ENCODE peak calls at places on chromosomes 4 and X, in seven cellular contexts. C, F, H, A, B, Y and S are unnamed samples.

GRCh38 chr4:113760852-113761681 is 471 bp downstream of the CAMK2D start:
- DNase-seq in C (peak; percentile 57), F (peak; percentile 95), H (peak; percentile 89), A (peak; percentile 51), B (peak; percentile 78), Y (peak; percentile 95), S (peak; percentile 78)

GRCh38 chr4:185512516-185512915 is 22.8 kb downstream of the PDLIM3 start:
- DNase-seq in C (no peak), F (no peak), H (no peak), A (peak; percentile 20), B (no peak), Y (no peak), S (no peak)

GRCh38 chr4:135838889-135839288 is 1637.3 kb upstream of the PABPC4L start:
- DNase-seq in C (no peak), F (no peak), H (peak; percentile 61), A (no peak), B (peak; percentile 40), Y (no peak), S (no peak)

GRCh38 chr4:140626982-140627381 is 58.2 kb upstream of the UCP1 start:
- DNase-seq in C (no peak), F (no peak), H (no peak), A (no peak), B (no peak), Y (no peak), S (no peak)

GRCh38 chr4:130424211-130424610 is 1328.3 kb downstream of the C4orf33 start:
- DNase-seq in C (no peak), F (no peak), H (no peak), A (peak; percentile 6), B (no peak), Y (no peak), S (no peak)

GRCh38 chrX:7946960-7947359 is 19.7 kb upstream of the PNPLA4 start:
- DNase-seq in C (no peak), F (no peak), H (no peak), A (no peak), B (peak; percentile 2), Y (no peak), S (no peak)

GRCh38 chr4:3388461-3389185 is 53.1 kb upstream of the HGFAC start:
- DNase-seq in C (no peak), F (peak; percentile 70), H (no peak), A (peak; percentile 64), B (no peak), Y (no peak), S (no peak)

GRCh38 chr4:53189011-53189410 is 176.8 kb downstream of the SCFD2 start:
- DNase-seq in C (no peak), F (no peak), H (no peak), A (no peak), B (no peak), Y (no peak), S (no peak)

GRCh38 chr4:151921371-151921770 is 160.6 kb upstream of the GATB start:
- DNase-seq in C (no peak), F (no peak), H (no peak), A (peak; percentile 11), B (no peak), Y (no peak), S (no peak)

GRCh38 chr4:68748181-68748981 is 67.4 kb upstream of the UGT2B10 start:
- DNase-seq in C (no peak), F (no peak), H (peak; percentile 13), A (peak; percentile 43), B (no peak), Y (no peak), S (no peak)

GRCh38 chr4:5965225-5965624 is 53.0 kb downstream of the C4orf50 start:
- DNase-seq in C (no peak), F (no peak), H (no peak), A (no peak), B (no peak), Y (peak; percentile 41), S (no peak)

GRCh38 chr4:140049024-140049923 is 104.7 kb downstream of the MAML3 start:
- DNase-seq in C (no peak), F (no peak), H (peak; percentile 75), A (no peak), B (peak; percentile 88), Y (no peak), S (peak; percentile 7)

GRCh38 chr4:23759066-23759465 is 130.8 kb downstream of the PPARGC1A start:
- DNase-seq in C (no peak), F (no peak), H (no peak), A (no peak), B (no peak), Y (no peak), S (no peak)

GRCh38 chrX:116276191-116276700 is 105.7 kb downstream of the AGTR2 start:
- DNase-seq in C (no peak), F (no peak), H (no peak), A (no peak), B (no peak), Y (no peak), S (no peak)

GRCh38 chrX:116272881-116273280 is 102.3 kb downstream of the AGTR2 start:
- DNase-seq in C (no peak), F (no peak), H (peak; percentile 4), A (no peak), B (no peak), Y (no peak), S (no peak)

GRCh38 chrX:116281106-116281505 is 110.6 kb downstream of the AGTR2 start:
- DNase-seq in C (no peak), F (no peak), H (no peak), A (no peak), B (peak; percentile 2), Y (no peak), S (no peak)

GRCh38 chrX:116278819-116279218 is 108.3 kb downstream of the AGTR2 start:
- DNase-seq in C (no peak), F (no peak), H (no peak), A (no peak), B (no peak), Y (no peak), S (no peak)

DNA sequence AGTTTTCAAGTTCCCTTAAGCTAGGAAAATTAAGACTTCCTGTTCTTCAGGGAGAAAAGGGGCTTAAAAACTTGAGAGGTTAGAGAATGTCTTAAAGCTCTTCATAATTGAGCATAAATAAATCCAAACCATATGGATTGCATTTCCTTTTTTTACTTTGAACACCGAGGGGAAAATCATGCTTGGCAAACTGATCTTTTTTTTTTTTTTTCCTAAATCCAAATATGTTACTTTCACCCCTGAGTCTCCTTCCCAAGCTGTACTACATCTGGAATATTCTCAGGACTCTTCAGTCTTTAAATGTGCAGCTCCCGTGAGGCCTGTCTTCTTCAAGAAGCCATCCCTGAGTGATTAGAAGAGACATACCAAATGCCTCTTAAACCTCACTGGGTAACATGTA is 106.8 kb downstream of the AGTR2 start:
- DNase-seq in C (no peak), F (no peak), H (no peak), A (no peak), B (no peak), Y (no peak), S (no peak)
- H3K27ac ChIP-seq in C (no peak overlapping the region), F (no peak overlapping the region), H (peak overlapping the region; percentile 16), A (no peak overlapping the region), B (no peak overlapping the region), Y (no peak overlapping the region), S (no peak overlapping the region)

GRCh38 chr4:107818301-107818910 is 6.3 kb upstream of the SGMS2 start:
- DNase-seq in C (no peak), F (no peak), H (no peak), A (no peak), B (no peak), Y (no peak), S (no peak)
- H3K27ac ChIP-seq in C (no peak overlapping the region), F (no peak overlapping the region), H (no peak overlapping the region), A (no peak overlapping the region), B (no peak overlapping the region), Y (no peak overlapping the region), S (no peak overlapping the region)

GRCh38 chr4:41098093-41098492 is 116.2 kb downstream of the APBB2 start:
- DNase-seq in C (no peak), F (no peak), H (no peak), A (no peak), B (no peak), Y (no peak), S (no peak)

GRCh38 chr4:41098649-41099048 is 115.7 kb downstream of the APBB2 start:
- DNase-seq in C (no peak), F (no peak), H (no peak), A (no peak), B (no peak), Y (no peak), S (no peak)

GRCh38 chr4:41095192-41095872 is 119.0 kb downstream of the APBB2 start:
- DNase-seq in C (no peak), F (no peak), H (no peak), A (no peak), B (no peak), Y (no peak), S (no peak)

GRCh38 chr4:41092128-41092527 is 122.2 kb downstream of the APBB2 start:
- DNase-seq in C (no peak), F (no peak), H (no peak), A (no peak), B (peak; percentile 31), Y (no peak), S (no peak)

GRCh38 chr4:41095973-41096372 is 118.4 kb downstream of the APBB2 start:
- DNase-seq in C (no peak), F (no peak), H (no peak), A (peak; percentile 12), B (no peak), Y (no peak), S (no peak)
- H3K27ac ChIP-seq in C (no peak overlapping the region), F (no peak overlapping the region), H (no peak overlapping the region), A (no peak overlapping the region), B (no peak overlapping the region), Y (no peak overlapping the region), S (no peak overlapping the region)

GRCh38 chrX:68846536-68846935 is 17.7 kb downstream of the EFNB1 start:
- DNase-seq in C (no peak), F (no peak), H (no peak), A (no peak), B (peak; percentile 71), Y (no peak), S (no peak)
- H3K27ac ChIP-seq in C (no peak overlapping the region), F (no peak overlapping the region), H (no peak overlapping the region), A (peak overlapping the region; percentile 64), B (no peak overlapping the region), Y (no peak overlapping the region), S (no peak overlapping the region)

GRCh38 chr4:112735474-112735951 is 98.6 kb downstream of the LARP7 start:
- DNase-seq in C (no peak), F (no peak), H (no peak), A (no peak), B (no peak), Y (no peak), S (no peak)

GRCh38 chr4:112736718-112737135 is 99.8 kb downstream of the LARP7 start:
- DNase-seq in C (no peak), F (no peak), H (no peak), A (no peak), B (no peak), Y (no peak), S (no peak)

DNA sequence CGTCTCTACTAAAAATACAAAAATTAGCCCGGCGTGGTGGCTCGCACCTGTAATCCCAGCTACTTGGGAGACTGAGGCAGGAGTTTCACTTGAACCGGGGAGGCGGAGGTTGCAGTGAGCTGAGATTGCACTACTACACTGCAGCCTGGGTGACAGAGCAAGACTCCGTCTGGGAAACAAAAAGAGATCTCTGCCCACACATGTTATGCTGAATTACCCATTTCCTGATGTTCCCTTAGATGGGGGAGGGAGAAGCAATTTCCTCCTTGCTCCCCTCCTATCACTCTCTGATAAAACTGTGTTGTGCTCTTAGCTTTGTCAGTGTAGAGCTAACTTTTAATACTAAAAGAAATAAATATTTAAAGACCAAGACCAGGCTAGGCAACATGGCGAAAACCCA is 102.5 kb downstream of the LARP7 start:
- DNase-seq in C (no peak), F (no peak), H (no peak), A (no peak), B (no peak), Y (no peak), S (no peak)
- H3K27ac ChIP-seq in C (no peak overlapping the region), F (no peak overlapping the region), H (no peak overlapping the region), A (no peak overlapping the region), B (peak overlapping the region; percentile 89), Y (no peak overlapping the region), S (no peak overlapping the region)